ENCODE peak calls at places on chromosomes 3 and 15, in six cellular contexts. H, X, R, P, M and Z are unnamed samples.

GRCh38 chr15:52527898-52528464 is 699 bp downstream of the MYO5A start:
- DNase-seq in M (no peak), P (peak), R (peak), X (peak), H (peak), Z (peak)

GRCh38 chr3:72145506-72146380 is 360.8 kb upstream of the PROK2 start:
- DNase-seq in P (peak), H (peak), X (no peak), R (peak), M (no peak), Z (peak)

GRCh38 chr3:104635872-104636580 is 730.7 kb upstream of the ALCAM start:
- DNase-seq in H (no peak), P (no peak), X (no peak), R (no peak), M (no peak), Z (no peak)

GRCh38 chr3:52200981-52201679 is 3.2 kb downstream of the ALAS1 start:
- DNase-seq in P (no peak), H (no peak), X (no peak), R (no peak), M (no peak), Z (no peak)

GRCh38 chr15:89904519-89904918 is 8.2 kb downstream of the ARPIN start:
- DNase-seq in M (no peak), X (no peak), H (no peak), R (no peak), P (no peak), Z (no peak)

GRCh38 chr15:74642328-74642723 is 26.7 kb downstream of the CLK3 start:
- DNase-seq in M (no peak), H (no peak), P (no peak), R (no peak), X (no peak), Z (no peak)

GRCh38 chr3:78887608-78888011 is 880.2 kb downstream of the ROBO1 start:
- DNase-seq in X (no peak), R (peak), M (no peak), H (peak), P (no peak), Z (no peak)

GRCh38 chr15:82999905-83000671 is 11.4 kb downstream of the C15orf40 start:
- DNase-seq in M (no peak), H (peak), P (no peak), R (peak), X (no peak), Z (no peak)

GRCh38 chr3:45666729-45667440 is 22.3 kb upstream of the SACM1L start:
- DNase-seq in X (no peak), R (peak), P (no peak), M (no peak), H (peak), Z (no peak)

GRCh38 chr3:16817201-16817600 is 67.6 kb upstream of the PLCL2 start:
- DNase-seq in X (no peak), H (peak), M (no peak), R (no peak), P (no peak), Z (no peak)

GRCh38 chr3:10093678-10094077 is 14.4 kb downstream of the FANCD2OS start:
- DNase-seq in R (no peak), X (no peak), H (no peak), M (no peak), P (no peak), Z (no peak)

GRCh38 chr15:96356494-96357455 is 26.3 kb downstream of the NR2F2 start:
- DNase-seq in H (peak), X (peak), M (peak), P (peak), R (peak), Z (peak)

GRCh38 chr15:71448688-71449114 is 333.4 kb downstream of the THSD4 start:
- DNase-seq in H (peak), M (peak), X (no peak), P (peak), R (peak), Z (peak)

GRCh38 chr3:150469031-150469930 is 61.2 kb downstream of the TSC22D2 start:
- DNase-seq in X (no peak), H (peak), P (peak), R (peak), M (peak), Z (no peak)

GRCh38 chr3:52230889-52231499 is 5.5 kb upstream of the TLR9 start:
- DNase-seq in H (no peak), P (no peak), R (no peak), M (no peak), X (no peak), Z (no peak)

GRCh38 chr3:142027713-142028112 is 121.6 kb downstream of the TFDP2 start:
- DNase-seq in X (no peak), M (no peak), H (peak), R (peak), P (no peak), Z (no peak)

GRCh38 chr15:83846847-83847246 is 192.9 kb downstream of the ADAMTSL3 start:
- DNase-seq in X (no peak), M (no peak), P (no peak), R (peak), H (peak), Z (no peak)

GRCh38 chr3:29679967-29680366 is 399.1 kb downstream of the RBMS3 start:
- DNase-seq in M (no peak), R (no peak), X (no peak), P (no peak), H (no peak), Z (no peak)

GRCh38 chr15:78565951-78566774 is 843 bp downstream of the CHRNA5 start:
- DNase-seq in R (peak), X (no peak), M (no peak), H (peak), P (no peak), Z (no peak)

GRCh38 chr15:57647791-57648130 is 56.1 kb downstream of the MYZAP start:
- DNase-seq in R (peak), P (no peak), H (no peak), M (no peak), X (no peak), Z (no peak)

GRCh38 chr15:25239471-25240345 is 199.1 kb downstream of the UBE3A start:
- DNase-seq in H (no peak), M (no peak), R (no peak), P (no peak), X (no peak), Z (no peak)

GRCh38 chr3:190522621-190523222 is 8.8 kb downstream of the IL1RAP start:
- DNase-seq in X (no peak), R (no peak), M (no peak), H (peak), P (no peak), Z (no peak)

GRCh38 chr3:24678441-24678865 is 183.8 kb upstream of the THRB start:
- DNase-seq in R (peak), X (no peak), M (no peak), P (peak), H (peak), Z (no peak)

GRCh38 chr3:188830955-188831354 is 340.8 kb upstream of the TPRG1 start:
- DNase-seq in M (no peak), X (no peak), P (no peak), H (no peak), R (no peak), Z (no peak)

GRCh38 chr3:52518723-52519444 is 14.8 kb downstream of the NT5DC2 start:
- DNase-seq in X (no peak), P (peak), H (no peak), M (no peak), R (no peak), Z (no peak)

GRCh38 chr15:57696146-57696545 is 10.4 kb upstream of the POLR2M start:
- DNase-seq in R (no peak), X (no peak), P (no peak), H (no peak), M (no peak), Z (peak)

GRCh38 chr3:127767126-127767525 is 55.2 kb downstream of the MGLL start:
- DNase-seq in H (no peak), M (no peak), X (no peak), P (no peak), R (no peak), Z (no peak)

DNA sequence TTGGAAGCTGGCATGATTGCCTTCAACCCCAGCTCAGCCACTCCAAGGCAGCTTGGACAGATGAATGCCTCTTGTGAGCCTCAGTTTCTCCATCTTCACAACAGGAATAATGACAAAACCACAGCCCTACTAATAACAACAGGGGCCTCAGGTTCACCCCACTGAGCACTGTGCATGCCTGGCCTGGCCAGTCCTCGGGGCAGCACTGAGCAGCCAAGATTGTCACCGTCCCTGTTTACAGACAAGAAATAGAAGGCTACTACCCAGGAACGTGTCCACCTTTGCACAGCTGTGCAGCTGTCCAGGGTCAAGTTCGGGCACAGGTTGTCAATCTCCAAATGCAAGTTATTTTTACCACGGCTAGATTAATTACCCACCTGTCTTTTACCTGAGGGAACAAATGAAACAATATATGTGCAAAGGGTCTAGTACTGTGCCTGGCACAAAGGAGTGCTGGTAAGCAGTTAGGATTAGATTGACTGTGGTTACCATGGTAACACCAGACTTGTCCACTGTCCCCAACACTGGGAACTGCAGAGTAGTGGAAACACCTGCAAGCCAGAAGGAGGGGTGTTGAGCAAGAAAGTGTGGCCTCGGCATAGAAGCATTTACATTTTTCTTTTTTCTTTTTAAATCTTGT is 66.5 kb upstream of the SLC6A6 start:
- DNase-seq in R (no peak), X (no peak), P (no peak), M (no peak), H (no peak), Z (no peak)
- TF ChIP-seq CTCF in R (no peak), X (no peak), P (no peak), M (no peak), H (no peak), Z (no peak)

GRCh38 chr3:153625506-153625905 is 463.5 kb downstream of the RAP2B start:
- DNase-seq in R (no peak), M (no peak), H (no peak), X (no peak), P (no peak), Z (no peak)
- TF ChIP-seq CTCF in R (no peak), M (no peak), H (peak), X (no peak), P (no peak), Z (no peak)

GRCh38 chr3:42701371-42702065 is 1.1 kb downstream of the HHATL start:
- DNase-seq in R (no peak), H (peak), M (no peak), X (peak), P (no peak), Z (peak)
- TF ChIP-seq CTCF in R (no peak), H (no peak), M (no peak), X (no peak), P (no peak), Z (no peak)

GRCh38 chr15:81133782-81134461 is at the start of gene CFAP161:
- DNase-seq in R (peak), X (no peak), M (peak), H (peak), P (peak), Z (peak)
- TF ChIP-seq CTCF in R (no peak), X (no peak), M (no peak), H (peak), P (peak), Z (no peak)

DNA sequence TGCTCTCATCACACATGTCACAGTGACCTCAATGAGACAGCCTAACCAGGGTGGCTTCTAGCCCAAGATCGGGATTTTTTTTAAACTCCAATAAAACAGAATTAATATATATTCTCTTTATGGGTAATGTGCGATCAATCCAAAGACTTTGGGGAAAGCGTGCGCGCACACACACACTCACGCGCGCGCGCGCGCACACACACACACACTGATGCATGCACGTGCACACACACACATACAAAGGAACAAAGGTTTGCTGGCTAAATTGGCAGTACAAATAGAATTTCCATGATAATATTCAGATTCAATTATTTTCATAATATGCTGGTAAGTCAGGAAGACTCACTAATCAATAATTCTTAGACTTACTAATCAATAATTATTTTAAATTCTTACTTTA is 19.3 kb downstream of the IL17RD start:
- DNase-seq in X (no peak), R (no peak), P (no peak), M (no peak), H (no peak), Z (no peak)
- TF ChIP-seq CTCF in X (no peak), R (no peak), P (no peak), M (no peak), H (no peak), Z (no peak)

GRCh38 chr15:72782993-72783562 is 480 bp downstream of the ADPGK start:
- DNase-seq in R (peak), M (peak), X (peak), P (no peak), H (peak), Z (no peak)

GRCh38 chr15:72785452-72786243 is 2.1 kb upstream of the ADPGK start:
- DNase-seq in M (no peak), P (no peak), H (peak), X (peak), R (no peak), Z (no peak)

GRCh38 chr15:72782274-72782992 is 1.1 kb downstream of the ADPGK start:
- DNase-seq in R (no peak), H (no peak), P (no peak), M (no peak), X (no peak), Z (no peak)

GRCh38 chr15:72784233-72784876 is 797 bp upstream of the ADPGK start:
- DNase-seq in R (peak), X (no peak), P (no peak), M (no peak), H (peak), Z (peak)

DNA sequence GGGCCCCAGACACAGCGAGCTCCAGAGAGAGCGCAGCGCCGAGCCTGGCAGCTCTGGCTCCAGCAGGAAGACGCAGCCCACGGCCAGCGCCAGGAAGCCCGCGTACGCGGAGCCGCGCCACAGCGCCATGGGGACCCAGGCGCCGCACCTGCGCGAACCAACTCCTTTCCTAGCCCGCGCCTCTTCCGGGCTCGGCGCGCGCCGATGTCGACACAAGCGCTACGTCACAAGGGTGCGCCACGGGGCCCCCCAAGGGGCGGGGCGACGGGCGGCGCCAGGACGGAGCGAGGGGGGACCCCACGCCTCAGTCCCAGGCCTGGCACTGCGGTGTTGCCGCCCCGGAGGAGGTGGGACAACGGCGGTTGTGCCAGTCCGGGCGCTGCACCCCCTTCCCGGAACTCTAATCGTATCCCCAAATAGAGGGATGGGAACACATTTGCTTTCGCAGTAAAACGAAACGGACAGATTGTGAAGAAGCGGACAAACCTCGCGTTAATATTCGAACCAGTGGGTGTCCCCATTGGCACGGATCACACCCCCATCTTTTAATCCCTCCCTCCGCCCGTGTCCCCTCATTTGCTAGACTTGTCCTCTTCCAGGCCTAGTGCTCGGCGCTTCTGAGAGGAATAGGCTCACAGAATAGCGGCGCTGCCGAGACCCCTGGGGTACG is at the start of gene ADPGK:
- DNase-seq in X (peak), P (peak), R (peak), M (peak), H (peak), Z (peak)
- TF ChIP-seq CTCF in X (no peak), P (peak), R (no peak), M (no peak), H (no peak), Z (no peak)